ENCODE peak calls at places on chromosomes 16 and 17, in seven cellular contexts. W, A, N, E, C, J and B are unnamed samples.

GRCh38 chr17:74566132-74566753 is 1.1 kb downstream of the CD300H start:
- DNase-seq in W (peak; percentile 73), A (peak; percentile 15), N (peak; percentile 34), E (peak; percentile 30), C (no peak), J (peak; percentile 26), B (no peak)

GRCh38 chr16:67177743-67178699 is 5.7 kb downstream of the MATCAP1 start:
- DNase-seq in W (peak; percentile 88), A (peak; percentile 54), N (peak; percentile 52), E (no peak), C (peak; percentile 95), J (peak; percentile 82), B (peak; percentile 83)

GRCh38 chr17:12133183-12133582 is 112.5 kb downstream of the MAP2K4 start:
- DNase-seq in W (no peak), A (no peak), N (peak; percentile 80), E (no peak), C (no peak), J (no peak), B (no peak)

GRCh38 chr16:2966803-2967184 is 2.4 kb upstream of the PAQR4 start:
- DNase-seq in W (peak; percentile 70), A (no peak), N (no peak), E (no peak), C (no peak), J (no peak), B (no peak)

GRCh38 chr16:77336637-77337036 is 98.2 kb downstream of the ADAMTS18 start:
- DNase-seq in W (no peak), A (no peak), N (no peak), E (no peak), C (no peak), J (no peak), B (no peak)

GRCh38 chr17:77802811-77803220 is 155.7 kb upstream of the TNRC6C start:
- DNase-seq in W (peak; percentile 73), A (no peak), N (peak; percentile 42), E (no peak), C (no peak), J (no peak), B (peak; percentile 75)

GRCh38 chr16:1784977-1785845 is 2.5 kb downstream of the NUBP2 start:
- DNase-seq in W (peak; percentile 47), A (no peak), N (no peak), E (no peak), C (peak; percentile 26), J (no peak), B (no peak)

GRCh38 chr16:72827907-72828306 is 220.0 kb downstream of the ZFHX3 start:
- DNase-seq in W (no peak), A (no peak), N (no peak), E (no peak), C (no peak), J (no peak), B (no peak)

GRCh38 chr16:85799497-85800320 is at the start of the genes COX4I1 and EMC8:
- DNase-seq in W (peak; percentile 99), A (peak; percentile 90), N (peak; percentile 93), E (peak; percentile 89), C (peak; percentile 94), J (peak; percentile 85), B (peak; percentile 97)

DNA sequence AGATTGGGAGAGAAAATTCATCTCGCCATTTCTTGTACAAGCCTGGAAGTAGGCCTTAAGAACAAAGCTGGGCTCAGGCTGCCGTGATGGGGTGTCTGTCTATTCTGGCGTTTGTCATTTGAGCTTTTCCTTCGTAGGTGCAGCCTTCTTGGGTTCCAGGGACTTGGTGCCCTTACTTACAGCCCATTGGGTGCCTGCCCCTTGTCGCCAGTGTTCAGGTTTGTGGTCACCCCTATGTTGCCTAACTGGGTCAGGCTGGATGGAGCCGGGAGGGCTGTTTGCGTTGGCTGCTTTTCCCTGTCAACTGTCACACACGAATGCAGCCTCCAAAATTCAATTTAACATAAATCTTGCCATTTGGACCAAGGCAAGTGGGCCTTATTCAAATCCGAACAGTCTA is 23.7 kb upstream of the MED9 start:
- DNase-seq in W (no peak), A (no peak), N (no peak), E (no peak), C (no peak), J (no peak), B (no peak)
- H3K4me1 ChIP-seq in W (no peaks in the 10 kb centered on the region), A (no peaks in the 10 kb centered on the region), N (no peaks in the 10 kb centered on the region), E (peaks cover 7% of the 10 kb centered on the region), C (no peaks in the 10 kb centered on the region), J (no peaks in the 10 kb centered on the region), B (no peaks in the 10 kb centered on the region)

GRCh38 chr16:68421076-68421475 is 27.2 kb downstream of the SMPD3 start:
- DNase-seq in W (no peak), A (no peak), N (no peak), E (no peak), C (no peak), J (no peak), B (no peak)

GRCh38 chr16:68420366-68420765 is 27.9 kb downstream of the SMPD3 start:
- DNase-seq in W (no peak), A (no peak), N (no peak), E (no peak), C (no peak), J (no peak), B (no peak)

GRCh38 chr16:68425498-68426354 is 22.6 kb downstream of the SMPD3 start:
- DNase-seq in W (no peak), A (no peak), N (no peak), E (no peak), C (no peak), J (no peak), B (no peak)

GRCh38 chr16:68423771-68424170 is 24.5 kb downstream of the SMPD3 start:
- DNase-seq in W (no peak), A (no peak), N (no peak), E (no peak), C (no peak), J (no peak), B (no peak)

GRCh38 chr16:68422396-68422964 is 25.8 kb downstream of the SMPD3 start:
- DNase-seq in W (no peak), A (no peak), N (no peak), E (no peak), C (no peak), J (no peak), B (no peak)
- H3K4me1 ChIP-seq in W (no peaks in the 10 kb centered on the region), A (peaks cover 32% of the 10 kb centered on the region), N (no peaks in the 10 kb centered on the region), E (no peaks in the 10 kb centered on the region), C (peaks cover 14% of the 10 kb centered on the region), J (peaks cover 15% of the 10 kb centered on the region), B (no peaks in the 10 kb centered on the region)

GRCh38 chr17:18324140-18325049 is 9.3 kb downstream of the SMCR8 start:
- DNase-seq in W (peak; percentile 82), A (no peak), N (no peak), E (no peak), C (no peak), J (no peak), B (peak; percentile 45)

GRCh38 chr17:18323507-18324139 is 8.5 kb downstream of the SMCR8 start:
- DNase-seq in W (no peak), A (no peak), N (no peak), E (no peak), C (no peak), J (no peak), B (peak; percentile 38)

GRCh38 chr17:18321309-18321708 is 6.2 kb downstream of the SMCR8 start:
- DNase-seq in W (no peak), A (no peak), N (peak; percentile 8), E (no peak), C (no peak), J (no peak), B (peak; percentile 46)

GRCh38 chr17:18323007-18323406 is 7.9 kb downstream of the SMCR8 start:
- DNase-seq in W (no peak), A (no peak), N (no peak), E (no peak), C (no peak), J (no peak), B (peak; percentile 25)

DNA sequence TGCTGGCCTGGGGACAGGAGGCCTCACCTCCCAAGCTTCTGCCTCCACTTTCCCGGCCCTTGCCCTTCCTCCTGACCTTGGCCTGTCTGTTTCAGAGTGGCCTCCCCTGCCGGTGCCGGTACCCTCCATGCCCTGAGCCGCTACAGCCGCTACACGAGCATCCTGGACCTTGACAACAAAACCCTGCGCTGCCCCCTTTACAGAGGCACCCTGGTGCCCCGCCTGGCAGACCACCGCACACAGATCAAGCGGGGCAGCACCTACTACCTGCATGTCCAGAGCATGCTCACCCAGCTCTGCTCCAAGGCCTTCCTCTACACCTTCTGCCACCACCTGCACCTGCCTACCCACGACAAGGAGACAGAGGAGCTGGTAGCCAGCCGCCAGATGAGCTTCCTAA is 7.4 kb downstream of the SMCR8 start:
- DNase-seq in W (no peak), A (no peak), N (no peak), E (no peak), C (no peak), J (no peak), B (peak; percentile 50)
- H3K4me1 ChIP-seq in W (peaks cover 8% of the 10 kb centered on the region), A (peaks cover 39% of the 10 kb centered on the region), N (peaks cover 3% of the 10 kb centered on the region), E (no peaks in the 10 kb centered on the region), C (peaks cover 19% of the 10 kb centered on the region), J (peaks cover 48% of the 10 kb centered on the region), B (peaks cover 33% of the 10 kb centered on the region)

DNA sequence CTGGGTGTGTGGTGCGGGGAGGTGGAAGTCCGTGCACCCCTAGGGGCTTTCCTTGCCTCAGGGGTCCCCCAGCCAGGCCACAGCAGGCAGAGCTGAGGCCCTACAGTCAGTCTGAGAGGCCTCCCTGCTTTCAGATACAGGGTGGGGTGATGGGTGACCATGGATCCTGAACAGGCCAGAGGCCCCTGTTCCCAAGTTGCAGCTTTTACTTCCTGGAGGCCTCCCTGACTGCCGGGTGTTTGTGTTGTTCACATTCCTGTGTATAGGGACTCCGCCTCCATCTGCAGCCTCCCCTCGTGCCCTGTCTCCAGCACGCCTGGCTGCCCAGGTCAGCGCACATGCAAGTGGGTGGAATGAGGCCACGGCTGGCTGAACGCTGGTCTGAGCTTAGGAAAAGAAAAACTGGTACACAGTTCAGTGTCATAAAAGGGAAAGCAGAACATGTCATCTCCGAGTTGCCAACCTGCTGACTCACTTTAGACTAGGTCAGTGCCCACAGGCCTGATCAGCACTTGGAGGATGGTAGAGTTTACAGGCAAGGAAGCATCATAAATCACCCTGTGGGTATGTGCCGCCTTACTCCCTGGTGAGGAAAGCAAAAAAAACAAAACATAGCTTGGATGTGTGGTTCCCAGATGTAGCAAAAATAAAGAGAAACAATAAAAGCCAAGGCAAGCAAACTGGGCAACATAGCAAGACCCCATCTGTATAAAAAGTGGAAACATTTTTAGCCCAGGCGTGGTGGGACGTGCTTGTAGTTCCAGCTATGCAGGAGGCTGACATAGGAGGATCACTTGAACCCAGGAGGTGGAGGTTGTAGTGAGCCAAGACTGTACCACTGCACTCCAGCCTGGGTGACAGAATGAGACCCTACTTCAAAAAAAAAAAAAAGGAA is 6.2 kb upstream of the SLC7A6 start:
- DNase-seq in W (no peak), A (no peak), N (peak; percentile 35), E (peak; percentile 54), C (no peak), J (peak; percentile 62), B (peak; percentile 93)
- H3K4me1 ChIP-seq in W (no peaks in the 10 kb centered on the region), A (peaks cover 17% of the 10 kb centered on the region), N (peaks cover 2% of the 10 kb centered on the region), E (peaks cover 16% of the 10 kb centered on the region), C (no peaks in the 10 kb centered on the region), J (peaks cover 78% of the 10 kb centered on the region), B (peaks cover 29% of the 10 kb centered on the region)

GRCh38 chr16:68389006-68389405 is 59.3 kb downstream of the SMPD3 start:
- DNase-seq in W (no peak), A (no peak), N (no peak), E (no peak), C (no peak), J (no peak), B (no peak)
- H3K4me1 ChIP-seq in W (peaks cover under 1% of the 10 kb centered on the region), A (no peaks in the 10 kb centered on the region), N (no peaks in the 10 kb centered on the region), E (no peaks in the 10 kb centered on the region), C (no peaks in the 10 kb centered on the region), J (peaks cover 17% of the 10 kb centered on the region), B (no peaks in the 10 kb centered on the region)